ENCODE peak calls at places on chromosomes 6 and 20, in nine cellular contexts. O is fibroblast of lung, R is choroid plexus epithelial cell, Q is Calu3, M is fibroblast of mammary gland, Y is fibroblast of the aortic adventitia, N is fibroblast of pulmonary artery, J is sigmoid colon, W is colonic mucosa. I is an unnamed sample.

GRCh38 chr20:36105731-36106226 is 48.8 kb upstream of the EPB41L1 start:
- DNase-seq in O (no peak), R (no peak), Q (peak; percentile 50), M (no peak), Y (no peak), N (no peak), J (no peak), W (peak; percentile 65), I (no peak)

GRCh38 chr6:105459049-105459448 is 56.2 kb upstream of the PREP start:
- DNase-seq in O (no peak), R (no peak), Q (no peak), M (no peak), Y (peak; percentile 18), N (no peak), J (no peak), W (no peak), I (no peak)

GRCh38 chr6:1131285-1132079 is 180.4 kb upstream of the FOXQ1 start:
- DNase-seq in O (peak; percentile 83), R (peak; percentile 52), Q (peak; percentile 70), M (peak; percentile 50), Y (peak; percentile 70), N (no peak), J (no peak), W (no peak), I (no peak)

GRCh38 chr6:168916576-168917207 is 337.0 kb downstream of the THBS2 start:
- DNase-seq in O (peak; percentile 56), R (peak; percentile 32), Q (no peak), M (peak; percentile 25), Y (peak; percentile 86), N (peak; percentile 21), J (no peak), W (no peak), I (no peak)

GRCh38 chr6:81969814-81970213 is 217.3 kb upstream of the TENT5A start:
- DNase-seq in O (no peak), R (no peak), Q (no peak), M (no peak), Y (no peak), N (no peak), J (no peak), W (no peak), I (peak; percentile 61)

GRCh38 chr6:118333772-118334171 is 214.3 kb upstream of the PLN start:
- DNase-seq in O (no peak), R (no peak), Q (no peak), M (no peak), Y (no peak), N (no peak), J (no peak), W (no peak), I (no peak)

GRCh38 chr6:163625265-163625664 is 210.7 kb downstream of the QKI start:
- DNase-seq in O (no peak), R (no peak), Q (no peak), M (no peak), Y (no peak), N (no peak), J (no peak), W (no peak), I (no peak)

GRCh38 chr20:56974499-56975250 is 291.8 kb downstream of the BMP7 start:
- DNase-seq in O (peak; percentile 45), R (peak; percentile 80), Q (peak; percentile 70), M (peak; percentile 64), Y (no peak), N (peak; percentile 57), J (no peak), W (peak; percentile 41), I (no peak)

GRCh38 chr6:33080127-33081089 is 4.6 kb downstream of the HLA-DPB1 start:
- DNase-seq in O (peak; percentile 50), R (peak; percentile 71), Q (no peak), M (peak; percentile 66), Y (peak; percentile 14), N (peak; percentile 27), J (peak; percentile 89), W (peak; percentile 34), I (no peak)

GRCh38 chr6:151647871-151648639 is 154.2 kb downstream of the CCDC170 start:
- DNase-seq in O (no peak), R (peak; percentile 15), Q (no peak), M (no peak), Y (peak; percentile 4), N (peak; percentile 4), J (no peak), W (no peak), I (no peak)

GRCh38 chr20:44279228-44279627 is 31.8 kb downstream of the FITM2 start:
- DNase-seq in O (peak; percentile 47), R (peak; percentile 53), Q (no peak), M (peak; percentile 91), Y (peak; percentile 80), N (peak; percentile 55), J (no peak), W (no peak), I (no peak)

GRCh38 chr6:79466222-79466834 is 70.9 kb downstream of the LCA5 start:
- DNase-seq in O (peak; percentile 74), R (peak; percentile 69), Q (no peak), M (peak; percentile 56), Y (peak; percentile 58), N (peak; percentile 71), J (no peak), W (no peak), I (no peak)

GRCh38 chr6:107813555-107814194 is 10.4 kb downstream of the SCML4 start:
- DNase-seq in O (no peak), R (no peak), Q (no peak), M (no peak), Y (no peak), N (no peak), J (no peak), W (no peak), I (no peak)

GRCh38 chr6:686528-686927 is 6.4 kb downstream of the EXOC2 start:
- DNase-seq in O (peak; percentile 48), R (no peak), Q (no peak), M (no peak), Y (no peak), N (no peak), J (no peak), W (no peak), I (no peak)

GRCh38 chr6:17013701-17014100 is 88.1 kb upstream of the STMND1 start:
- DNase-seq in O (peak; percentile 76), R (peak; percentile 85), Q (no peak), M (peak; percentile 78), Y (peak; percentile 79), N (peak; percentile 72), J (no peak), W (no peak), I (no peak)

DNA sequence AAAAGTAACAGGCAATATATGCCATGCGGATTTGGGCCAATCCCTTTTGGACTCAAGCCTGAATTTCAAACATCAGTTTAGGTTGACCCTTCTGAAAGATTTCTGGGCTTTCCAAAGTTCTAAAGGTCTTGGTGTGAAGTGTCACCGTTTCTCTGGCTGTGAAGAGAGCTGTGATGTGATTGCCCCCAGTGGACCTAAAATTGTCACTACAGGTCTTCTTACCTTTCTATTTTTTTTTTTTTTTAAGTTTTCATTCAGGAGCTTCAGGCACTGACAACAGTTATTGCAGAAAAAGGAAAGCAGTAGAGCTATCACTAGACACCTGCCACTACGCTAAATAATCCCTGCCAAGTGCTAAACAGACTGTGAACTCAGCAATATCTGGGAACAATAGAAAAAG is 75.7 kb upstream of the OPRM1 start:
- DNase-seq in O (no peak), R (no peak), Q (no peak), M (no peak), Y (no peak), N (no peak), J (no peak), W (no peak), I (no peak)
- TF ChIP-seq CTCF in O (no peak), R (no peak), Q (no peak), M (no peak), Y (no peak), N (no peak), J (no peak), W (no peak), I (no peak)

GRCh38 chr20:33915726-33916331 is 77.9 kb upstream of the RALY start:
- DNase-seq in O (no peak), R (no peak), Q (peak; percentile 81), M (no peak), Y (no peak), N (peak; percentile 24), J (no peak), W (peak; percentile 59), I (no peak)

GRCh38 chr20:33910529-33911327 is 83.0 kb upstream of the RALY start:
- DNase-seq in O (no peak), R (no peak), Q (no peak), M (no peak), Y (no peak), N (no peak), J (no peak), W (no peak), I (no peak)

GRCh38 chr20:33917813-33918525 is 75.7 kb upstream of the RALY start:
- DNase-seq in O (no peak), R (no peak), Q (no peak), M (no peak), Y (peak; percentile 67), N (no peak), J (no peak), W (no peak), I (no peak)

GRCh38 chr20:33918662-33919061 is 75.0 kb upstream of the RALY start:
- DNase-seq in O (no peak), R (no peak), Q (no peak), M (no peak), Y (no peak), N (no peak), J (no peak), W (no peak), I (no peak)

GRCh38 chr20:33914871-33915270 is 78.8 kb upstream of the RALY start:
- DNase-seq in O (peak; percentile 34), R (peak; percentile 92), Q (peak; percentile 49), M (peak; percentile 56), Y (peak; percentile 45), N (peak; percentile 66), J (no peak), W (no peak), I (no peak)
- TF ChIP-seq CTCF in O (no peak), R (peak; percentile 39), Q (no peak), M (peak; percentile 1), Y (no peak), N (no peak), J (no peak), W (no peak), I (no peak)

DNA sequence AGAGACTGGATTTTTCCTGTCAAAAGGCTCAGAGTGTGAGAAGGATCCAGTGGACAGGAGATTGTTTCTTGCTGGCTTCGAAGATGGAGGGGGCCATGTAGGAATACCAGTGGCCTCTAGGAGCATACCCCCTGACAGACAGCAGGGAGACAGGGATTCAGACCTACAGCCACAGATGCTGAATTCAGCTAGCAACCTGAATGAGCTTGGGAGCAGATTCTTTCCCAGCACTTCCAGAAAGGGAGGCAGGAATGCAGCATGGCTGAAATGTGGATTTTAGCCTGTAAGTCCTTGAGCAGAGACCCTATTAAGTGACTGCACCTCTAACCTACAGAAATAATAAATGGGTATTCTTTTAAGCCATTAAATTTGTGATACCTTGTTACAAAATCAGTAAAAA is 44.6 kb downstream of the STXBP5 start:
- DNase-seq in O (no peak), R (no peak), Q (no peak), M (no peak), Y (no peak), N (no peak), J (no peak), W (no peak), I (no peak)
- TF ChIP-seq CTCF in O (no peak), R (no peak), Q (no peak), M (no peak), Y (no peak), N (no peak), J (no peak), W (no peak), I (no peak)

DNA sequence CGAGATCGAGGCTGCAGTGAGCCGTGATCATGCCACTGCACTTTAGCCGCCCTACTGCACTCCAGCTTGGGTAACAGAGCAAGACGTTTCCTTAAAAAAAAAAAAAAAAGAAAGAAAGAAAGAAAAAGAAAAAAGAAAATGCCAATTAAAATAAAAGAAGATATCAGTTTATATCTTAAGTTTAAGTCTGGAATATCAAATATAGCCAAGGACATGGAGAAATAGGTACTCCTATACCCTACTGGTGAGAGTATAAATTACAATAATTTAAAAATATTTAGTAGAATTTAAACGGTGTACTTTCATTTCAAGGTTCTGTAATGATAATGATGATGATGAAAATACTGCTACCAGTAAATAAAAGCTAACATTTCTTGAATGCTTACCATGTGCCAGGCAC is 3.8 kb upstream of the TRIM31 start:
- DNase-seq in O (no peak), R (no peak), Q (no peak), M (no peak), Y (no peak), N (no peak), J (no peak), W (no peak), I (no peak)
- TF ChIP-seq CTCF in O (peak; percentile 4), R (peak; percentile 8), Q (no peak), M (no peak), Y (peak; percentile 11), N (no peak), J (no peak), W (no peak), I (peak; percentile 60)

I was measured in chondrocyte.